ENCODE peak calls at places on chromosomes 7 and 10, in eight cellular contexts. N is stomach, J is mesendoderm, Z is GM23338, P is Peyer's patch, W is mammary epithelial cell, H is left lung, S is SJSA1. A is an unnamed sample.

GRCh38 chr7:36283711-36284130 is 105.9 kb upstream of the ANLN start:
- DNase-seq in N (peak; percentile 43), J (no peak), Z (no peak), P (peak; percentile 82), W (no peak), H (peak; percentile 95), S (no peak), A (peak; percentile 39)

GRCh38 chr7:157281221-157281998 is 55.4 kb upstream of the DNAJB6 start:
- DNase-seq in N (no peak), J (no peak), Z (no peak), P (no peak), W (no peak), H (peak; percentile 66), S (no peak), A (no peak)

GRCh38 chr10:128727114-128727513 is 600.9 kb upstream of the MKI67 start:
- DNase-seq in N (no peak), J (peak; percentile 33), Z (no peak), P (no peak), W (no peak), H (no peak), S (no peak), A (no peak)

GRCh38 chr10:6300106-6300783 is 97.5 kb downstream of the PFKFB3 start:
- DNase-seq in N (no peak), J (no peak), Z (no peak), P (peak; percentile 76), W (peak; percentile 40), H (no peak), S (peak; percentile 41), A (no peak)

GRCh38 chr7:136845899-136846465 is 22.5 kb upstream of the CHRM2 start:
- DNase-seq in N (no peak), J (no peak), Z (no peak), P (no peak), W (no peak), H (no peak), S (no peak), A (no peak)

GRCh38 chr7:78179827-78180226 is 381.3 kb downstream of the PHTF2 start:
- DNase-seq in N (no peak), J (no peak), Z (no peak), P (no peak), W (no peak), H (no peak), S (no peak), A (no peak)

GRCh38 chr10:129057856-129058663 is 409.0 kb upstream of the MGMT start:
- DNase-seq in N (no peak), J (no peak), Z (no peak), P (peak; percentile 31), W (no peak), H (no peak), S (no peak), A (no peak)

GRCh38 chr10:42984761-42985325 is 92.0 kb upstream of the RET start:
- DNase-seq in N (peak; percentile 18), J (no peak), Z (no peak), P (no peak), W (no peak), H (peak; percentile 60), S (no peak), A (no peak)

GRCh38 chr7:24152907-24153513 is 131.0 kb upstream of the NPY start:
- DNase-seq in N (no peak), J (no peak), Z (no peak), P (no peak), W (no peak), H (no peak), S (no peak), A (no peak)

GRCh38 chr10:127498081-127498480 is 51.0 kb upstream of the NPS start:
- DNase-seq in N (no peak), J (no peak), Z (no peak), P (no peak), W (no peak), H (no peak), S (no peak), A (no peak)

GRCh38 chr7:27151341-27151944 is 940 bp downstream of the HOXA3 start:
- DNase-seq in N (no peak), J (no peak), Z (peak; percentile 9), P (no peak), W (peak; percentile 35), H (peak; percentile 78), S (no peak), A (peak; percentile 11)

GRCh38 chr7:2897023-2897422 is 52.9 kb upstream of the GNA12 start:
- DNase-seq in N (no peak), J (peak; percentile 18), Z (no peak), P (no peak), W (no peak), H (no peak), S (no peak), A (no peak)

GRCh38 chr7:152366662-152367061 is 69.1 kb downstream of the KMT2C start:
- DNase-seq in N (peak; percentile 39), J (no peak), Z (no peak), P (no peak), W (no peak), H (peak; percentile 81), S (no peak), A (peak; percentile 42)

GRCh38 chr10:120891367-120891766 is 40.2 kb downstream of the WDR11 start:
- DNase-seq in N (no peak), J (peak; percentile 3), Z (no peak), P (no peak), W (no peak), H (no peak), S (no peak), A (no peak)

GRCh38 chr7:100142461-100142860 is 6.3 kb upstream of the LAMTOR4 start:
- DNase-seq in N (no peak), J (no peak), Z (no peak), P (no peak), W (no peak), H (no peak), S (no peak), A (no peak)

GRCh38 chr10:129870042-129870757 is 93.9 kb downstream of the EBF3 start:
- DNase-seq in N (no peak), J (no peak), Z (no peak), P (no peak), W (no peak), H (no peak), S (no peak), A (no peak)

GRCh38 chr7:33554576-33554975 is 350.8 kb upstream of the BMPER start:
- DNase-seq in N (no peak), J (no peak), Z (no peak), P (no peak), W (no peak), H (no peak), S (no peak), A (no peak)

GRCh38 chr10:86857097-86857825 is 100.2 kb downstream of the MMRN2 start:
- DNase-seq in N (no peak), J (peak; percentile 96), Z (peak; percentile 70), P (no peak), W (no peak), H (no peak), S (peak; percentile 69), A (no peak)

GRCh38 chr10:5466451-5466996 is 32.8 kb downstream of the CALML5 start:
- DNase-seq in N (peak; percentile 87), J (peak; percentile 98), Z (peak; percentile 90), P (no peak), W (peak; percentile 90), H (no peak), S (no peak), A (peak; percentile 41)

DNA sequence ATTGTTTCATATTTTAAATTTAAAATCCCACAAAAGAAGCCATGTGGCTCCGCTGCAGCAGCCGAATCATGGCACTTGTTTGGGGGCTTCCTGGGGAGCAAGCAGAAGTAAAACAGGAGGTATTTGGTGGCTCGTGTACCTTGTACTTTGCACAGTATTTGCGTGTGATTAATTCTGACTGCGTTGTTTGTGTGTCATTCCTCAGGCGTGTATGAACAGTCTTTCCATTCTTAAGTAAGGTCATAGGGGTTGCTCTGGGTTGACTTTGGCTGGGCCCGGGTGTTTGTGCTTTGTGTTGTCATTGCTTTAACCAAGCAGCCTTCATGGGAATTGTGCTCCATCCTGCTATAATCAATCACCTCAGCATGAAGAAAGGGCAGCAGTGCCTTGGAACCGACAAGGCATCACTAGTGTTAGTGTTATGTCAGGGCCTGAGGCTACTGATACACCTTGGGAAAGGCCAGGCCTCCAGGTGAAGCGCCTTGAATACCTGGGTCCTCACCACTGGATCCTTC is 182.4 kb downstream of the ARHGAP21 start:
- DNase-seq in N (peak; percentile 77), J (no peak), Z (no peak), P (no peak), W (peak; percentile 53), H (no peak), S (no peak), A (no peak)
- H3K36me3 ChIP-seq in N (peaks cover 78% of the 10 kb centered on the region), J (no peaks in the 10 kb centered on the region), Z (no peaks in the 10 kb centered on the region), P (peaks cover 78% of the 10 kb centered on the region), W (peaks cover 13% of the 10 kb centered on the region), H (no peaks in the 10 kb centered on the region), S (peaks cover 3% of the 10 kb centered on the region), A (no peaks in the 10 kb centered on the region)

GRCh38 chr10:72332423-72333110 is 22.2 kb downstream of the DNAJB12 start:
- DNase-seq in N (no peak), J (no peak), Z (no peak), P (no peak), W (no peak), H (no peak), S (no peak), A (no peak)
- H3K4me1 ChIP-seq in N (peaks cover 96% of the 10 kb centered on the region), J (peaks cover 9% of the 10 kb centered on the region), Z (peaks cover 16% of the 10 kb centered on the region), P (peaks cover 9% of the 10 kb centered on the region), W (peaks cover 87% of the 10 kb centered on the region), H (peaks cover 69% of the 10 kb centered on the region), S (peaks cover 56% of the 10 kb centered on the region), A (peaks cover 90% of the 10 kb centered on the region)

GRCh38 chr7:139396323-139396951 is 36.7 kb downstream of the LUC7L2 start:
- DNase-seq in N (no peak), J (no peak), Z (no peak), P (no peak), W (peak; percentile 15), H (no peak), S (peak; percentile 60), A (no peak)
- H3K36me3 ChIP-seq in N (peaks cover 69% of the 10 kb centered on the region), J (no peaks in the 10 kb centered on the region), Z (peaks cover 3% of the 10 kb centered on the region), P (peaks cover 46% of the 10 kb centered on the region), W (peaks cover 21% of the 10 kb centered on the region), H (no peaks in the 10 kb centered on the region), S (peaks cover 86% of the 10 kb centered on the region), A (no peaks in the 10 kb centered on the region)

GRCh38 chr7:47405921-47406765 is 175.8 kb downstream of the TNS3 start:
- DNase-seq in N (peak; percentile 93), J (no peak), Z (no peak), P (no peak), W (peak; percentile 75), H (peak; percentile 90), S (peak; percentile 70), A (peak; percentile 62)

GRCh38 chr7:47407136-47407535 is 174.8 kb downstream of the TNS3 start:
- DNase-seq in N (peak; percentile 23), J (no peak), Z (no peak), P (no peak), W (no peak), H (no peak), S (no peak), A (no peak)

GRCh38 chr7:47406766-47407129 is 175.2 kb downstream of the TNS3 start:
- DNase-seq in N (no peak), J (no peak), Z (no peak), P (no peak), W (no peak), H (no peak), S (no peak), A (no peak)

GRCh38 chr7:47408675-47409074 is 173.2 kb downstream of the TNS3 start:
- DNase-seq in N (peak; percentile 13), J (no peak), Z (no peak), P (no peak), W (no peak), H (no peak), S (no peak), A (no peak)

GRCh38 chr7:47407821-47408674 is 173.9 kb downstream of the TNS3 start:
- DNase-seq in N (peak; percentile 38), J (no peak), Z (no peak), P (no peak), W (no peak), H (no peak), S (no peak), A (no peak)
- H3K4me1 ChIP-seq in N (peaks cover 70% of the 10 kb centered on the region), J (no peaks in the 10 kb centered on the region), Z (no peaks in the 10 kb centered on the region), P (peaks cover 5% of the 10 kb centered on the region), W (peaks cover 34% of the 10 kb centered on the region), H (peaks cover 22% of the 10 kb centered on the region), S (peaks cover 35% of the 10 kb centered on the region), A (peaks cover 20% of the 10 kb centered on the region)